ENCODE peak calls at places on chromosomes 13 and 19, in nine cellular contexts. P, M, V, L, C, I, Z, N and W are unnamed samples.

GRCh38 chr13:33032037-33032625 is 15.9 kb downstream of the KL start:
- DNase-seq in P (peak; percentile 46), M (no peak), V (no peak), L (no peak), C (no peak), I (no peak), Z (no peak), N (no peak), W (no peak)

GRCh38 chr19:53549354-53549753 is 11.4 kb downstream of the ZNF331 start:
- DNase-seq in P (peak; percentile 75), M (no peak), V (no peak), L (peak; percentile 25), C (no peak), I (no peak), Z (no peak), N (no peak), W (no peak)

GRCh38 chr19:10295847-10296591 is 6.3 kb downstream of the ICAM5 start:
- DNase-seq in P (no peak), M (no peak), V (no peak), L (no peak), C (no peak), I (peak; percentile 44), Z (no peak), N (no peak), W (no peak)

GRCh38 chr13:25901460-25902376 is 150.1 kb downstream of the SHISA2 start:
- DNase-seq in P (no peak), M (peak; percentile 61), V (peak; percentile 78), L (peak; percentile 100), C (no peak), I (no peak), Z (no peak), N (no peak), W (peak; percentile 94)

GRCh38 chr13:39836038-39836437 is 180.6 kb downstream of the COG6 start:
- DNase-seq in P (no peak), M (no peak), V (peak; percentile 53), L (peak; percentile 93), C (no peak), I (no peak), Z (no peak), N (no peak), W (no peak)

GRCh38 chr19:55305491-55305890 is 19.6 kb downstream of the TMEM150B start:
- DNase-seq in P (no peak), M (no peak), V (peak; percentile 46), L (peak; percentile 26), C (no peak), I (peak; percentile 60), Z (no peak), N (no peak), W (peak; percentile 64)

GRCh38 chr13:32446778-32447465 is 19.0 kb upstream of the N4BP2L1 start:
- DNase-seq in P (no peak), M (no peak), V (no peak), L (no peak), C (no peak), I (no peak), Z (no peak), N (no peak), W (no peak)

GRCh38 chr19:56170261-56170660 is 5.5 kb upstream of the GALP start:
- DNase-seq in P (no peak), M (peak; percentile 6), V (no peak), L (peak; percentile 97), C (no peak), I (no peak), Z (no peak), N (no peak), W (no peak)

GRCh38 chr19:3987619-3988371 is 2.5 kb upstream of the EEF2 start:
- DNase-seq in P (no peak), M (no peak), V (peak; percentile 94), L (peak; percentile 72), C (peak; percentile 91), I (peak; percentile 83), Z (peak; percentile 76), N (peak; percentile 71), W (peak; percentile 91)

GRCh38 chr19:45809643-45810159 is 5.4 kb downstream of the RSPH6A start:
- DNase-seq in P (peak; percentile 23), M (peak; percentile 37), V (peak; percentile 67), L (peak; percentile 68), C (no peak), I (no peak), Z (no peak), N (no peak), W (peak; percentile 61)

GRCh38 chr19:14390548-14390947 is 9.3 kb downstream of the ADGRE5 start:
- DNase-seq in P (no peak), M (no peak), V (no peak), L (no peak), C (no peak), I (no peak), Z (no peak), N (no peak), W (no peak)

GRCh38 chr19:10420444-10421239 is at the start of gene PDE4A:
- DNase-seq in P (no peak), M (no peak), V (peak; percentile 76), L (no peak), C (no peak), I (peak; percentile 74), Z (no peak), N (no peak), W (peak; percentile 89)

GRCh38 chr19:1671716-1672037 is 19.3 kb upstream of the TCF3 start:
- DNase-seq in P (no peak), M (no peak), V (no peak), L (no peak), C (no peak), I (no peak), Z (no peak), N (no peak), W (peak; percentile 54)

GRCh38 chr13:41465215-41465907 is 8.0 kb downstream of the RGCC start:
- DNase-seq in P (peak; percentile 31), M (peak; percentile 26), V (peak; percentile 95), L (peak; percentile 88), C (peak; percentile 85), I (no peak), Z (peak; percentile 50), N (no peak), W (no peak)

GRCh38 chr13:41216160-41216559 is 21.8 kb upstream of the KBTBD7 start:
- DNase-seq in P (no peak), M (peak; percentile 8), V (no peak), L (peak; percentile 32), C (no peak), I (no peak), Z (no peak), N (no peak), W (no peak)

GRCh38 chr13:75705395-75705794 is 69.3 kb downstream of the LMO7 start:
- DNase-seq in P (peak; percentile 44), M (peak; percentile 27), V (no peak), L (peak; percentile 99), C (no peak), I (no peak), Z (no peak), N (no peak), W (no peak)

DNA sequence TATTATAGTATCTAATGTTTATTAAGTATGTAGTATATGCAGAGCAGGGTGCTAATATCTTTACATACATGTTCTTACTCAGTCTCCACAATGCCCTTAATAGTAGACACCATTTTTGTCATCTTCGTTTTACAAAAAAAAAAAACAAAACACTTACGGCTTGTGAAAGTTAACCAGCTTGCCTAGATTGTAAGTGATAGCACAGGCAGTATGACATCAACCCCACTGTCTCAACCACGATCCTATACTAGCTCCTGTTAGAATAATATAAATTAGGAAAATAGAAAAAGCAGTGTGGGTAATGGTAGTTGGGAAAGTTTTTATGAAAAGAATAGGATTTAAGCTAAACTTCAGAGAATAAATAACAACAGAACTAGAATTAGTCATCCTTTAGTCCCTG is 34.3 kb downstream of the MICU2 start:
- DNase-seq in P (no peak), M (no peak), V (no peak), L (no peak), C (no peak), I (no peak), Z (no peak), N (no peak), W (no peak)
- TF ChIP-seq CTCF in P (no peak), M (no peak), V (no peak), L (no peak), C (no peak), I (no peak), Z (no peak), N (no peak), W (no peak)

GRCh38 chr13:99120751-99121150 is 79.9 kb upstream of the UBAC2 start:
- DNase-seq in P (no peak), M (no peak), V (no peak), L (no peak), C (no peak), I (no peak), Z (no peak), N (no peak), W (no peak)

GRCh38 chr13:99124046-99124400 is 76.6 kb upstream of the UBAC2 start:
- DNase-seq in P (no peak), M (no peak), V (no peak), L (no peak), C (no peak), I (no peak), Z (no peak), N (no peak), W (no peak)

GRCh38 chr13:99123101-99124045 is 77.3 kb upstream of the UBAC2 start:
- DNase-seq in P (no peak), M (no peak), V (no peak), L (peak; percentile 61), C (no peak), I (no peak), Z (no peak), N (no peak), W (no peak)

GRCh38 chr13:99122171-99122570 is 78.5 kb upstream of the UBAC2 start:
- DNase-seq in P (no peak), M (no peak), V (no peak), L (no peak), C (no peak), I (no peak), Z (no peak), N (no peak), W (no peak)

GRCh38 chr13:99119686-99120085 is 81.0 kb upstream of the UBAC2 start:
- DNase-seq in P (no peak), M (no peak), V (peak; percentile 8), L (peak; percentile 19), C (no peak), I (no peak), Z (no peak), N (no peak), W (no peak)
- TF ChIP-seq CTCF in P (no peak), M (no peak), V (no peak), L (no peak), C (no peak), I (no peak), Z (no peak), N (no peak), W (no peak)

DNA sequence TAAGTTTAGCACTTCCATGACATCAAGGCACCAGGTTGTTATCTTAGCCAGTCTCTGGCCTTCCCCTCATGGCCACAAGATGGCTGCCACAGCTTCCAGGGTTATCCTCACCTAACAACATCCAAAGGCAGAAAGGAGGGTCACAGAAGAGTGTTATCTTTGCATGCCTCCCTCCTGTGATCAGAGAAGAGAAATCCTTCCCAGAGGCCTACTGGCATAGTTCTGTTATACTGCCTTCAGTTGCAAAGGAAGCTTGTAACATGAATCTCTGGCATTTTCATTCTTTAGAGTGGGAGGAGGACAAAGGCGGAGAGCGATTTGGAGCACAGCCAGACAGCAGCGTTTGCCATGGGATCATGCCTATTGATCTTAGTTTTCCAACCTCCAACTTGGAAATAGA is 135.6 kb downstream of the DNAJC15 start:
- DNase-seq in P (no peak), M (peak; percentile 51), V (no peak), L (peak; percentile 31), C (no peak), I (no peak), Z (no peak), N (no peak), W (peak; percentile 63)
- TF ChIP-seq CTCF in P (peak; percentile 20), M (peak; percentile 27), V (no peak), L (peak; percentile 11), C (no peak), I (no peak), Z (no peak), N (no peak), W (no peak)

GRCh38 chr13:79631260-79631659 is 150.3 kb downstream of the NDFIP2 start:
- DNase-seq in P (peak; percentile 82), M (peak; percentile 70), V (no peak), L (peak; percentile 99), C (no peak), I (no peak), Z (peak; percentile 65), N (no peak), W (peak; percentile 87)
- TF ChIP-seq CTCF in P (peak; percentile 40), M (peak; percentile 25), V (no peak), L (peak; percentile 30), C (no peak), I (no peak), Z (no peak), N (peak; percentile 16), W (peak; percentile 53)